ENCODE peak calls at places on chromosomes 11 and 22, in four cellular contexts. One of them, this sample, is unnamed.

GRCh38 chr11:130916238-130916855 is at the start of gene SNX19:
- DNase-seq in heart right ventricle: peak
- DNase-seq in OCI-LY7: peak
- DNase-seq in suprapubic skin: peak
- DNase-seq in this sample: peak

GRCh38 chr22:41057076-41057475 is 35.3 kb upstream of the EP300 start:
- DNase-seq in suprapubic skin: no peak
- DNase-seq in OCI-LY7: no peak
- DNase-seq in heart right ventricle: no peak
- DNase-seq in this sample: no peak

GRCh38 chr22:38740754-38741153 is 15.0 kb downstream of the SUN2 start:
- DNase-seq in OCI-LY7: no peak
- DNase-seq in heart right ventricle: no peak
- DNase-seq in suprapubic skin: no peak
- DNase-seq in this sample: no peak

GRCh38 chr11:114081641-114082414 is 22.3 kb downstream of the ZBTB16 start:
- DNase-seq in OCI-LY7: no peak
- DNase-seq in suprapubic skin: no peak
- DNase-seq in heart right ventricle: no peak
- DNase-seq in this sample: no peak

GRCh38 chr22:20956258-20957117 is 10.6 kb upstream of the AIFM3 start:
- DNase-seq in suprapubic skin: no peak
- DNase-seq in OCI-LY7: no peak
- DNase-seq in heart right ventricle: no peak
- DNase-seq in this sample: no peak

GRCh38 chr11:3199537-3200295 is 18.9 kb downstream of the MRGPRG start:
- DNase-seq in suprapubic skin: peak
- DNase-seq in OCI-LY7: no peak
- DNase-seq in heart right ventricle: no peak
- DNase-seq in this sample: no peak

GRCh38 chr11:102637731-102638130 is 12.6 kb upstream of the MMP20 start:
- DNase-seq in OCI-LY7: no peak
- DNase-seq in heart right ventricle: no peak
- DNase-seq in suprapubic skin: no peak
- DNase-seq in this sample: no peak

GRCh38 chr22:38758276-38758945 is 2.6 kb upstream of the SUN2 start:
- DNase-seq in suprapubic skin: no peak
- DNase-seq in heart right ventricle: no peak
- DNase-seq in OCI-LY7: no peak
- DNase-seq in this sample: peak

GRCh38 chr11:1425439-1425838 is 35.7 kb downstream of the BRSK2 start:
- DNase-seq in OCI-LY7: no peak
- DNase-seq in suprapubic skin: no peak
- DNase-seq in heart right ventricle: no peak
- DNase-seq in this sample: no peak
- H3K27ac ChIP-seq in OCI-LY7: no peak
- H3K27ac ChIP-seq in suprapubic skin: no peak
- H3K27ac ChIP-seq in heart right ventricle: no peak
- H3K27ac ChIP-seq in this sample: no peak

GRCh38 chr11:92960886-92961285 is 8.6 kb upstream of the MTNR1B start:
- DNase-seq in heart right ventricle: no peak
- DNase-seq in OCI-LY7: no peak
- DNase-seq in suprapubic skin: no peak
- DNase-seq in this sample: no peak
- TF ChIP-seq CTCF in heart right ventricle: no peak
- TF ChIP-seq CTCF in OCI-LY7: no peak
- TF ChIP-seq CTCF in suprapubic skin: no peak
- TF ChIP-seq CTCF in this sample: no peak

GRCh38 chr11:77262803-77263202 is 38.7 kb downstream of the GDPD4 start:
- DNase-seq in suprapubic skin: no peak
- DNase-seq in heart right ventricle: no peak
- DNase-seq in OCI-LY7: no peak
- DNase-seq in this sample: no peak

GRCh38 chr11:77269484-77270123 is 31.9 kb downstream of the GDPD4 start:
- DNase-seq in OCI-LY7: no peak
- DNase-seq in suprapubic skin: no peak
- DNase-seq in heart right ventricle: no peak
- DNase-seq in this sample: no peak

GRCh38 chr11:77270921-77271320 is 30.6 kb downstream of the GDPD4 start:
- DNase-seq in OCI-LY7: no peak
- DNase-seq in suprapubic skin: no peak
- DNase-seq in heart right ventricle: no peak
- DNase-seq in this sample: no peak

GRCh38 chr11:77266766-77267165 is 34.7 kb downstream of the GDPD4 start:
- DNase-seq in heart right ventricle: no peak
- DNase-seq in suprapubic skin: no peak
- DNase-seq in OCI-LY7: no peak
- DNase-seq in this sample: no peak

GRCh38 chr11:77267910-77268309 is 33.6 kb downstream of the GDPD4 start:
- DNase-seq in heart right ventricle: no peak
- DNase-seq in suprapubic skin: no peak
- DNase-seq in OCI-LY7: no peak
- DNase-seq in this sample: no peak
- H3K27ac ChIP-seq in heart right ventricle: no peak
- H3K27ac ChIP-seq in suprapubic skin: no peak
- H3K27ac ChIP-seq in OCI-LY7: no peak
- H3K27ac ChIP-seq in this sample: no peak

GRCh38 chr11:75858042-75858441 is 43.0 kb downstream of the UVRAG start:
- DNase-seq in heart right ventricle: no peak
- DNase-seq in suprapubic skin: no peak
- DNase-seq in OCI-LY7: no peak
- DNase-seq in this sample: no peak

GRCh38 chr11:75859614-75860013 is 44.6 kb downstream of the UVRAG start:
- DNase-seq in suprapubic skin: no peak
- DNase-seq in heart right ventricle: no peak
- DNase-seq in OCI-LY7: no peak
- DNase-seq in this sample: no peak

GRCh38 chr11:75855191-75855590 is 40.2 kb downstream of the UVRAG start:
- DNase-seq in suprapubic skin: no peak
- DNase-seq in OCI-LY7: no peak
- DNase-seq in heart right ventricle: no peak
- DNase-seq in this sample: no peak

GRCh38 chr11:75858613-75859012 is 43.6 kb downstream of the UVRAG start:
- DNase-seq in OCI-LY7: no peak
- DNase-seq in heart right ventricle: no peak
- DNase-seq in suprapubic skin: no peak
- DNase-seq in this sample: no peak

DNA sequence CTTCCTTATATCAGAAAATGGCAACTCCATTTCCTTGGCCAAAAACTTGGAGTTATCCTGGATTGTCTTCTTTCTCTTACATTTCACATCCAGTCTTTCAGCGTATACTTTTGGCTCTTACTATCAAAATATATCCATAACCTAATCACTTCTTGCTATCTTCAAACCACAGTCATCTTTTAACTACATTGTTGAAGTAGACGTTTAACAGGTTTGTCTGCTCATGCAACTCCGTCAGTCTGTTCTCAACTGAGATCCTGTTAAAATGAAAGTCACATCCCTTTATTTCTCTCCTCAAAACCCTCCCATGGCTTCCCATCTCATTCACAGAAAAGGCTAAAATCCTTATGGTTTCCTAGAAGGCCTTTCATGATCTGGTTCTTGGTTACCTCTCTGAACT is 41.9 kb downstream of the UVRAG start:
- DNase-seq in suprapubic skin: no peak
- DNase-seq in heart right ventricle: no peak
- DNase-seq in OCI-LY7: no peak
- DNase-seq in this sample: no peak
- TF ChIP-seq CTCF in suprapubic skin: no peak
- TF ChIP-seq CTCF in heart right ventricle: no peak
- TF ChIP-seq CTCF in OCI-LY7: no peak
- TF ChIP-seq CTCF in this sample: no peak

DNA sequence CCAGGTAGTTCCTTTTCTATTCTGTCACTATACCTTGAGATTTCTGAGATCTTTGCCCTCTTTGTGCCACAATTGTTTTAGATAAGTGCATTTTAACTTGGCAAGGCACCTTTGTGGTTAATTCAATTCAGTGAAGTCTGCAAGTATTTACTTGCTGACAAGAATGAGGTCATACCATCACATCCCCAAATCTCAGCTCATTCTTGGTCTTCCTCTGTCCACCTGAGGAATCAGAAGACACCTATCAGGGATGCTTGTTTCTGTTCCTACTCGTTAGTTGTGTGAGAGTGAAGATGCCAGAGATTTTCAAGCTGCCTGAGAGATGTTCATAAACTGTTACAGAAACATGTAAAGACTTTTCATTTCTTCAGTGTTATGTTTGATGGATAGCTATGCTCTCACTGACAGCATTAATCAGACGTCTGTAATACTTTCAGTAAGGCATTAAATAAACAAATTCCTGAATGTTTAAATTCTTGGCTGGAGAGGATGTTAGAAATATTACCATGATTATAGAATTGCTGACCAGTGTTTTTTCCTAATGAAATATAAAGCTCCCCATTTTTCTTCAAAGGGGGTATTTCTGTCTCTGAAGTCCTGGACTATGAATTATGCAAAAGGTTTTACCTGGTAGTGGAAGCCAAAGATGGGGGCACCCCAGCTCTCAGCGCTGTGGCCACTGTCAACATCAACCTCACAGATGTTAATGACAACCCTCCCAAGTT is 135.0 kb upstream of the MTNR1B start:
- DNase-seq in suprapubic skin: no peak
- DNase-seq in OCI-LY7: no peak
- DNase-seq in heart right ventricle: no peak
- DNase-seq in this sample: no peak
- H3K27ac ChIP-seq in suprapubic skin: no peak
- H3K27ac ChIP-seq in OCI-LY7: no peak
- H3K27ac ChIP-seq in heart right ventricle: no peak
- H3K27ac ChIP-seq in this sample: no peak